ENCODE peak calls at places on chromosomes 16 and 17, in five cellular contexts. W is hepatocyte; P is germinal center; O is MM.1S; C is activated naive CD4-positive, alpha-beta T cell. G is an unnamed sample.

GRCh38 chr17:2786176-2786881 is 9.9 kb upstream of the RAP1GAP2 start:
- DNase-seq in W (peak), C (peak), P (peak), O (peak), G (peak)

GRCh38 chr16:88352261-88353200 is 30.2 kb upstream of the ZNF469 start:
- DNase-seq in C (no peak), P (no peak), O (no peak), W (no peak), G (no peak)

GRCh38 chr17:1076299-1076981 is 79.5 kb downstream of the TIMM22 start:
- DNase-seq in C (no peak), P (no peak), W (no peak), O (peak), G (no peak)

GRCh38 chr17:82494236-82495055 is 25.1 kb upstream of the FOXK2 start:
- DNase-seq in W (peak), O (peak), P (peak), C (peak), G (peak)

GRCh38 chr17:59490259-59490658 is 75.2 kb upstream of the DHX40 start:
- DNase-seq in O (no peak), C (no peak), W (no peak), P (no peak), G (no peak)

GRCh38 chr16:80027007-80027965 is 426.7 kb upstream of the MAF start:
- DNase-seq in W (peak), P (peak), O (no peak), C (no peak), G (no peak)

GRCh38 chr17:56431736-56432135 is 161.8 kb upstream of the NOG start:
- DNase-seq in P (no peak), C (no peak), O (no peak), W (no peak), G (no peak)

GRCh38 chr17:80861360-80861861 is 130.2 kb upstream of the CHMP6 start:
- DNase-seq in P (no peak), C (no peak), W (no peak), O (no peak), G (no peak)

GRCh38 chr17:9107527-9107926 is 86.2 kb downstream of the NTN1 start:
- DNase-seq in W (no peak), P (no peak), C (no peak), O (no peak), G (no peak)

GRCh38 chr17:17073627-17074521 is 31.6 kb downstream of the MPRIP start:
- DNase-seq in P (no peak), O (no peak), W (no peak), C (no peak), G (no peak)